ENCODE peak calls at places on chromosomes 12 and 14, in five cellular contexts. N is K562, B is tibial nerve, P is GM10248, C is neural crest cell. R is an unnamed sample.

GRCh38 chr12:124481257-124481750 is 86.1 kb downstream of the NCOR2 start:
- DNase-seq in B (no peak), P (no peak), C (no peak), N (no peak), R (no peak)

GRCh38 chr12:75571204-75571603 is 59.8 kb upstream of the KRR1 start:
- DNase-seq in N (no peak), B (no peak), P (no peak), C (no peak), R (no peak)

GRCh38 chr12:84910549-84911241 is 1.9 kb downstream of the SLC6A15 start:
- DNase-seq in N (no peak), C (peak), B (no peak), P (no peak), R (peak)

GRCh38 chr12:27001663-27002062 is 12.5 kb downstream of the TM7SF3 start:
- DNase-seq in C (no peak), P (no peak), N (no peak), B (no peak), R (no peak)

GRCh38 chr14:73462078-73462715 is 3.9 kb upstream of the NUMB start:
- DNase-seq in C (no peak), P (no peak), B (no peak), N (peak), R (no peak)

GRCh38 chr14:89303452-89304435 is 113.3 kb downstream of the FOXN3 start:
- DNase-seq in N (no peak), C (no peak), B (peak), P (peak), R (peak)

GRCh38 chr14:90583916-90584605 is 187.2 kb downstream of the CALM1 start:
- DNase-seq in C (no peak), B (no peak), P (no peak), N (no peak), R (no peak)

GRCh38 chr12:81758421-81759214 is 532 bp downstream of the PPFIA2 start:
- DNase-seq in B (no peak), P (peak), C (peak), N (no peak), R (peak)

GRCh38 chr14:104818714-104819161 is 17.8 kb downstream of the ZBTB42 start:
- DNase-seq in C (no peak), B (no peak), N (no peak), P (no peak), R (no peak)

GRCh38 chr12:95918194-95918993 is 24.0 kb downstream of the CCDC38 start:
- DNase-seq in P (peak), N (peak), B (no peak), C (peak), R (peak)

GRCh38 chr12:8697120-8697475 is 693 bp upstream of the RIMKLB start:
- DNase-seq in B (no peak), N (peak), C (peak), P (no peak), R (no peak)

GRCh38 chr12:27970391-27970980 is 2.0 kb downstream of the PTHLH start:
- DNase-seq in P (no peak), N (no peak), B (no peak), C (peak), R (peak)

GRCh38 chr14:87896393-87897380 is 96.3 kb downstream of the GALC start:
- DNase-seq in P (peak), B (no peak), N (peak), C (no peak), R (peak)

GRCh38 chr12:31662176-31662849 is 2.8 kb downstream of the ETFBKMT start:
- DNase-seq in B (no peak), N (no peak), C (no peak), P (no peak), R (no peak)

GRCh38 chr14:101222362-101223090 is 319.0 kb upstream of the RTL1 start:
- DNase-seq in N (no peak), C (no peak), B (no peak), P (no peak), R (no peak)

GRCh38 chr14:101220921-101221510 is 317.5 kb upstream of the RTL1 start:
- DNase-seq in N (no peak), C (no peak), P (no peak), B (no peak), R (no peak)

GRCh38 chr14:101221549-101222160 is 318.1 kb upstream of the RTL1 start:
- DNase-seq in P (no peak), N (no peak), B (no peak), C (no peak), R (no peak)

GRCh38 chr14:101217972-101218371 is 314.4 kb upstream of the RTL1 start:
- DNase-seq in C (no peak), B (no peak), P (no peak), N (no peak), R (no peak)

GRCh38 chr14:101219896-101220703 is 316.6 kb upstream of the RTL1 start:
- DNase-seq in N (no peak), C (no peak), P (no peak), B (no peak), R (no peak)
- TF ChIP-seq CTCF in N (no peak), C (no peak), P (no peak), B (no peak), R (no peak)

DNA sequence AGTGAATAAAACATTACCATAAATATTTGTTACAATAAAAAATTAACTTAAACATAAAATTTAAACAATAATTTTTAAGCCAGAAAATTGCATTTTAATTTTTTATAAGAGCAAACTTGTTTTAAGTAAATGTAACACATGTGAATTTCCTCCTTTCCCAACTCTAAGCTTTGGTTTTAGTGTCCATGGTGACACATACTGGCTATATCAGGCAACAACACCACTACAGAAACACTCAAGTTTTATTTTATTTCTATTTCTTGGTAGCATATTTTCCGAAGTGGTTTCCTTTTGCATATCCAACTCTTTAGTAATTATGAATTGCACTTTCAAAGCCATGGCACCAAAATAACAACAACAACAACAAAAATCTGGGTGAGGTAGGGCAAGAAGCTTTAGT is 2.2 kb downstream of the NELL2 start:
- DNase-seq in N (no peak), C (no peak), P (no peak), B (no peak), R (no peak)
- TF ChIP-seq CTCF in N (no peak), C (peak), P (peak), B (peak), R (peak)

GRCh38 chr12:53047221-53048032 is 2.4 kb upstream of the TNS2 start:
- DNase-seq in B (peak), P (peak), N (peak), C (peak), R (peak)
- TF ChIP-seq CTCF in B (peak), P (peak), N (peak), C (peak), R (no peak)

GRCh38 chr12:68686595-68687521 is at the start of gene NUP107:
- DNase-seq in B (peak), P (peak), N (peak), C (peak), R (peak)
- TF ChIP-seq CTCF in B (no peak), P (no peak), N (no peak), C (peak), R (no peak)

R was measured in nephron progenitor cell.